ENCODE peak calls at places on chromosomes 6 and 20, in ten cellular contexts. One of them, this sample, is unnamed. For H3K4me1, the result is how much of the 10 kb centered on the place peaks cover.

GRCh38 chr20:19374066-19374615 is 161.7 kb downstream of the SLC24A3 start:
- DNase-seq in PC-9: no peak
- DNase-seq in transverse colon: no peak
- DNase-seq in CD8-positive, alpha-beta T cell: no peak
- DNase-seq in ovary: no peak
- DNase-seq in aorta: no peak
- DNase-seq in foreskin keratinocyte: no peak
- DNase-seq in fibroblast of lung: no peak
- DNase-seq in H9: no peak
- DNase-seq in colonic mucosa: no peak
- DNase-seq in this sample: no peak

GRCh38 chr6:150072201-150072600 is 3.3 kb upstream of the ULBP3 start:
- DNase-seq in PC-9: peak
- DNase-seq in transverse colon: peak
- DNase-seq in CD8-positive, alpha-beta T cell: peak
- DNase-seq in ovary: no peak
- DNase-seq in aorta: peak
- DNase-seq in foreskin keratinocyte: no peak
- DNase-seq in fibroblast of lung: peak
- DNase-seq in H9: peak
- DNase-seq in colonic mucosa: peak
- DNase-seq in this sample: peak

GRCh38 chr6:150266963-150267685 is 101.7 kb upstream of the IYD start:
- DNase-seq in PC-9: no peak
- DNase-seq in transverse colon: no peak
- DNase-seq in CD8-positive, alpha-beta T cell: no peak
- DNase-seq in ovary: no peak
- DNase-seq in aorta: no peak
- DNase-seq in foreskin keratinocyte: peak
- DNase-seq in fibroblast of lung: no peak
- DNase-seq in H9: no peak
- DNase-seq in colonic mucosa: no peak
- DNase-seq in this sample: no peak

GRCh38 chr6:33737267-33738026 is 9.3 kb downstream of the IP6K3 start:
- DNase-seq in PC-9: no peak
- DNase-seq in transverse colon: no peak
- DNase-seq in CD8-positive, alpha-beta T cell: no peak
- DNase-seq in ovary: no peak
- DNase-seq in aorta: no peak
- DNase-seq in foreskin keratinocyte: no peak
- DNase-seq in fibroblast of lung: no peak
- DNase-seq in H9: no peak
- DNase-seq in colonic mucosa: no peak
- DNase-seq in this sample: no peak

GRCh38 chr6:3808759-3809514 is 40.2 kb upstream of the FAM50B start:
- DNase-seq in PC-9: peak
- DNase-seq in transverse colon: peak
- DNase-seq in CD8-positive, alpha-beta T cell: no peak
- DNase-seq in ovary: peak
- DNase-seq in aorta: peak
- DNase-seq in foreskin keratinocyte: peak
- DNase-seq in fibroblast of lung: peak
- DNase-seq in H9: no peak
- DNase-seq in colonic mucosa: no peak
- DNase-seq in this sample: no peak

GRCh38 chr6:131721161-131721560 is 10.3 kb upstream of the CTAGE9 start:
- DNase-seq in PC-9: no peak
- DNase-seq in transverse colon: no peak
- DNase-seq in CD8-positive, alpha-beta T cell: no peak
- DNase-seq in ovary: no peak
- DNase-seq in aorta: no peak
- DNase-seq in foreskin keratinocyte: no peak
- DNase-seq in fibroblast of lung: no peak
- DNase-seq in H9: no peak
- DNase-seq in colonic mucosa: no peak
- DNase-seq in this sample: no peak

GRCh38 chr6:38673397-38674165 is 29.4 kb downstream of the GLO1 start:
- DNase-seq in PC-9: no peak
- DNase-seq in transverse colon: no peak
- DNase-seq in CD8-positive, alpha-beta T cell: no peak
- DNase-seq in ovary: no peak
- DNase-seq in aorta: no peak
- DNase-seq in foreskin keratinocyte: no peak
- DNase-seq in fibroblast of lung: no peak
- DNase-seq in H9: no peak
- DNase-seq in colonic mucosa: no peak
- DNase-seq in this sample: no peak

GRCh38 chr6:81214414-81215091 is 537.9 kb downstream of the TENT5A start:
- DNase-seq in PC-9: no peak
- DNase-seq in transverse colon: no peak
- DNase-seq in CD8-positive, alpha-beta T cell: no peak
- DNase-seq in ovary: no peak
- DNase-seq in aorta: peak
- DNase-seq in foreskin keratinocyte: no peak
- DNase-seq in fibroblast of lung: no peak
- DNase-seq in H9: peak
- DNase-seq in colonic mucosa: no peak
- DNase-seq in this sample: peak

GRCh38 chr6:88748141-88748540 is 215.3 kb downstream of the RNGTT start:
- DNase-seq in PC-9: no peak
- DNase-seq in transverse colon: no peak
- DNase-seq in CD8-positive, alpha-beta T cell: no peak
- DNase-seq in ovary: no peak
- DNase-seq in aorta: no peak
- DNase-seq in foreskin keratinocyte: peak
- DNase-seq in fibroblast of lung: no peak
- DNase-seq in H9: no peak
- DNase-seq in colonic mucosa: no peak
- DNase-seq in this sample: no peak

GRCh38 chr6:147156799-147157382 is 47.3 kb upstream of the STXBP5 start:
- DNase-seq in PC-9: no peak
- DNase-seq in transverse colon: no peak
- DNase-seq in CD8-positive, alpha-beta T cell: no peak
- DNase-seq in ovary: no peak
- DNase-seq in aorta: no peak
- DNase-seq in foreskin keratinocyte: peak
- DNase-seq in fibroblast of lung: peak
- DNase-seq in H9: no peak
- DNase-seq in colonic mucosa: no peak
- DNase-seq in this sample: no peak

GRCh38 chr20:711526-711925 is 35.9 kb upstream of the SCRT2 start:
- DNase-seq in PC-9: no peak
- DNase-seq in transverse colon: no peak
- DNase-seq in CD8-positive, alpha-beta T cell: no peak
- DNase-seq in ovary: no peak
- DNase-seq in aorta: peak
- DNase-seq in foreskin keratinocyte: no peak
- DNase-seq in fibroblast of lung: no peak
- DNase-seq in H9: peak
- DNase-seq in colonic mucosa: no peak
- DNase-seq in this sample: no peak

GRCh38 chr6:170097505-170098427 is 193.1 kb downstream of the DLL1 start:
- DNase-seq in PC-9: no peak
- DNase-seq in transverse colon: peak
- DNase-seq in CD8-positive, alpha-beta T cell: no peak
- DNase-seq in ovary: no peak
- DNase-seq in aorta: peak
- DNase-seq in foreskin keratinocyte: no peak
- DNase-seq in fibroblast of lung: no peak
- DNase-seq in H9: no peak
- DNase-seq in colonic mucosa: peak
- DNase-seq in this sample: no peak

DNA sequence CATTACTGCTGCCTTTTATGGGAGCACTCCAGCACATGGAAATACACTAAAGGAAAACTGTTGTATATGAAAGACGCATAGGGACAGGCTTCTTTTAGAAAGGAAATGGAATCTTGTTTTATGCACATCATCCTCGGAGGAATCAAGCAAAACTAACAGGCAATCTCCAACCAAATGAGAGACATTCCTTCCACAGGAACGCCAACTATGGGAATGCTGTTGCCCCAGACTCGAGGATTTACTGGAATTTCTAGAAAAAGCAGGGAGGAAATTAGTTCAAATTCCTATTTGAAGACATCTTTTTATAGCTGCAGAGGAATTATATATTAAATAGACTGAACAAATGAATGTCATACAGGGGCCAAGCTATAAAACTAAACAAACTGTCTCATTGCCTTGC is 52.3 kb downstream of the LYRM4 start:
- DNase-seq in PC-9: no peak
- DNase-seq in transverse colon: no peak
- DNase-seq in CD8-positive, alpha-beta T cell: no peak
- DNase-seq in ovary: no peak
- DNase-seq in aorta: no peak
- DNase-seq in foreskin keratinocyte: no peak
- DNase-seq in fibroblast of lung: peak
- DNase-seq in H9: no peak
- DNase-seq in colonic mucosa: no peak
- DNase-seq in this sample: no peak
- H3K4me1 ChIP-seq in PC-9: under half
- H3K4me1 ChIP-seq in transverse colon: under half
- H3K4me1 ChIP-seq in CD8-positive, alpha-beta T cell: under half
- H3K4me1 ChIP-seq in ovary: under half
- H3K4me1 ChIP-seq in aorta: under half
- H3K4me1 ChIP-seq in foreskin keratinocyte: under half
- H3K4me1 ChIP-seq in fibroblast of lung: under half
- H3K4me1 ChIP-seq in H9: under half
- H3K4me1 ChIP-seq in colonic mucosa: under half
- H3K4me1 ChIP-seq in this sample: under half

GRCh38 chr6:492816-493414 is 101.4 kb downstream of the IRF4 start:
- DNase-seq in PC-9: no peak
- DNase-seq in transverse colon: no peak
- DNase-seq in CD8-positive, alpha-beta T cell: no peak
- DNase-seq in ovary: no peak
- DNase-seq in aorta: no peak
- DNase-seq in foreskin keratinocyte: no peak
- DNase-seq in fibroblast of lung: no peak
- DNase-seq in H9: no peak
- DNase-seq in colonic mucosa: no peak
- DNase-seq in this sample: no peak

GRCh38 chr6:494394-494793 is 102.8 kb downstream of the IRF4 start:
- DNase-seq in PC-9: no peak
- DNase-seq in transverse colon: no peak
- DNase-seq in CD8-positive, alpha-beta T cell: no peak
- DNase-seq in ovary: no peak
- DNase-seq in aorta: no peak
- DNase-seq in foreskin keratinocyte: no peak
- DNase-seq in fibroblast of lung: no peak
- DNase-seq in H9: no peak
- DNase-seq in colonic mucosa: no peak
- DNase-seq in this sample: no peak

GRCh38 chr6:492178-492577 is 100.6 kb downstream of the IRF4 start:
- DNase-seq in PC-9: no peak
- DNase-seq in transverse colon: no peak
- DNase-seq in CD8-positive, alpha-beta T cell: no peak
- DNase-seq in ovary: no peak
- DNase-seq in aorta: no peak
- DNase-seq in foreskin keratinocyte: no peak
- DNase-seq in fibroblast of lung: no peak
- DNase-seq in H9: no peak
- DNase-seq in colonic mucosa: no peak
- DNase-seq in this sample: no peak

GRCh38 chr6:491233-491632 is 99.7 kb downstream of the IRF4 start:
- DNase-seq in PC-9: no peak
- DNase-seq in transverse colon: no peak
- DNase-seq in CD8-positive, alpha-beta T cell: peak
- DNase-seq in ovary: no peak
- DNase-seq in aorta: no peak
- DNase-seq in foreskin keratinocyte: no peak
- DNase-seq in fibroblast of lung: peak
- DNase-seq in H9: no peak
- DNase-seq in colonic mucosa: no peak
- DNase-seq in this sample: no peak

DNA sequence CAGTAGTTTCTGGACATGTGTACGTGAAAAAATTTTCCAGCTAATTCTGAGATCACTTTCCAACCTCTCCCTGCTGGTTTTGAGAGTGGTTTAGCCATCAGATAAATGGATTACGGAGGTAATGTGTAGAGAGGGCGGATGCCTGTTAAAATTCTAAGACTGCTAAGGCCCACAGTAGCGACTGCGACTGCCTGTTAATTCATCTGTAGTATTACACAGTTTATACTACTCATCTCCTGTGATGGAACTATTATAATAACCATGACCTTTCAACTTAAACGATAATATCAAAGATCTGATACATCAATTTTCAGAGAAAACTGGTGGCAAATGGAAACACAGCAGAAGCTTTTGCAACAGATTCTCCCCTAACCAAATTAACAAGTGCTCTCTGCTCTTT is 102.3 kb downstream of the IRF4 start:
- DNase-seq in PC-9: no peak
- DNase-seq in transverse colon: no peak
- DNase-seq in CD8-positive, alpha-beta T cell: no peak
- DNase-seq in ovary: no peak
- DNase-seq in aorta: no peak
- DNase-seq in foreskin keratinocyte: no peak
- DNase-seq in fibroblast of lung: no peak
- DNase-seq in H9: no peak
- DNase-seq in colonic mucosa: no peak
- DNase-seq in this sample: no peak
- H3K4me1 ChIP-seq in PC-9: under half
- H3K4me1 ChIP-seq in transverse colon: under half
- H3K4me1 ChIP-seq in CD8-positive, alpha-beta T cell: half or more
- H3K4me1 ChIP-seq in ovary: under half
- H3K4me1 ChIP-seq in aorta: under half
- H3K4me1 ChIP-seq in foreskin keratinocyte: under half
- H3K4me1 ChIP-seq in fibroblast of lung: under half
- H3K4me1 ChIP-seq in H9: under half
- H3K4me1 ChIP-seq in colonic mucosa: under half
- H3K4me1 ChIP-seq in this sample: under half

DNA sequence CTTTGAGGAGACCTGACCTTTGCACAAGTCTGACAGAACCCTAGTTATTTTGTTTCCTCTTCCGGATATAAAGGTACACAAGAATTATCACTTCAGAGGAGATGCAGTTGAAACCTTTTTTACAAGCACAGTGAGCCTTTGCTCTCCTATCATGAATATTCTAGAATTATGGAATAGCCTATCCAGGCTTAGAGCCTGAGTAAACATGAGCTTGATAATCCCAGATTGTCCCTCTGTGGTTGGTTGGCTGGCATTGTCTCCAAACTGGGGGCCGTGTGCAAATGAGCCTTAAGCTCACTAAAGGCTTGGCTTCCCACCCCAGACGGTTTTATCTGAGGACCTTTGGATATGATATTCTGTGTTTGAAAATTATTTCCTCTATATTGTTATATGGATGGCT is 32.0 kb downstream of the BTBD3 start:
- DNase-seq in PC-9: no peak
- DNase-seq in transverse colon: peak
- DNase-seq in CD8-positive, alpha-beta T cell: no peak
- DNase-seq in ovary: no peak
- DNase-seq in aorta: no peak
- DNase-seq in foreskin keratinocyte: no peak
- DNase-seq in fibroblast of lung: no peak
- DNase-seq in H9: no peak
- DNase-seq in colonic mucosa: peak
- DNase-seq in this sample: peak
- H3K4me1 ChIP-seq in PC-9: under half
- H3K4me1 ChIP-seq in transverse colon: under half
- H3K4me1 ChIP-seq in CD8-positive, alpha-beta T cell: under half
- H3K4me1 ChIP-seq in ovary: under half
- H3K4me1 ChIP-seq in aorta: under half
- H3K4me1 ChIP-seq in foreskin keratinocyte: under half
- H3K4me1 ChIP-seq in fibroblast of lung: under half
- H3K4me1 ChIP-seq in H9: under half
- H3K4me1 ChIP-seq in colonic mucosa: under half
- H3K4me1 ChIP-seq in this sample: under half

GRCh38 chr20:48416002-48416401 is 411.8 kb downstream of the PREX1 start:
- DNase-seq in PC-9: no peak
- DNase-seq in transverse colon: no peak
- DNase-seq in CD8-positive, alpha-beta T cell: no peak
- DNase-seq in ovary: no peak
- DNase-seq in aorta: no peak
- DNase-seq in foreskin keratinocyte: no peak
- DNase-seq in fibroblast of lung: no peak
- DNase-seq in H9: no peak
- DNase-seq in colonic mucosa: no peak
- DNase-seq in this sample: no peak
- H3K4me1 ChIP-seq in PC-9: under half
- H3K4me1 ChIP-seq in transverse colon: under half
- H3K4me1 ChIP-seq in CD8-positive, alpha-beta T cell: under half
- H3K4me1 ChIP-seq in ovary: under half
- H3K4me1 ChIP-seq in aorta: under half
- H3K4me1 ChIP-seq in foreskin keratinocyte: under half
- H3K4me1 ChIP-seq in fibroblast of lung: under half
- H3K4me1 ChIP-seq in H9: under half
- H3K4me1 ChIP-seq in colonic mucosa: under half
- H3K4me1 ChIP-seq in this sample: under half